ENCODE peak calls at places on chromosomes 6 and 20, in seven cellular contexts. S, Y, F, E, X, P and Z are unnamed samples.

GRCh38 chr20:52313335-52313963 is 121.9 kb upstream of the ZFP64 start:
- DNase-seq in S (no peak), Y (no peak), F (peak; percentile 71), E (no peak), X (peak; percentile 66), P (no peak), Z (no peak)

GRCh38 chr6:113734886-113735481 is 122.2 kb upstream of the MARCKS start:
- DNase-seq in S (no peak), Y (no peak), F (no peak), E (no peak), X (peak; percentile 34), P (no peak), Z (no peak)

GRCh38 chr20:19850190-19850533 is 92.1 kb downstream of the RIN2 start:
- DNase-seq in S (no peak), Y (no peak), F (no peak), E (no peak), X (peak; percentile 25), P (no peak), Z (no peak)

GRCh38 chr6:138031850-138032249 is 75.4 kb downstream of the PERP start:
- DNase-seq in S (no peak), Y (no peak), F (no peak), E (no peak), X (no peak), P (no peak), Z (no peak)

GRCh38 chr6:35647400-35647799 is 41.3 kb downstream of the FKBP5 start:
- DNase-seq in S (no peak), Y (no peak), F (no peak), E (no peak), X (no peak), P (no peak), Z (no peak)

GRCh38 chr20:36526521-36527011 is 14.8 kb upstream of the MYL9 start:
- DNase-seq in S (no peak), Y (no peak), F (no peak), E (no peak), X (no peak), P (no peak), Z (no peak)

GRCh38 chr6:109978174-109979032 is at the start of gene GPR6:
- DNase-seq in S (peak; percentile 83), Y (peak; percentile 60), F (peak; percentile 93), E (no peak), X (peak; percentile 48), P (peak; percentile 20), Z (peak; percentile 3)

GRCh38 chr6:15365273-15365687 is 119.4 kb downstream of the JARID2 start:
- DNase-seq in S (peak; percentile 85), Y (peak; percentile 91), F (no peak), E (no peak), X (peak; percentile 82), P (peak; percentile 66), Z (peak; percentile 59)

GRCh38 chr6:169622618-169623017 is 79.2 kb downstream of the WDR27 start:
- DNase-seq in S (no peak), Y (no peak), F (no peak), E (no peak), X (peak; percentile 9), P (no peak), Z (no peak)

GRCh38 chr20:48841861-48842529 is 14.2 kb upstream of the PREX1 start:
- DNase-seq in S (no peak), Y (no peak), F (no peak), E (no peak), X (peak; percentile 67), P (no peak), Z (no peak)

GRCh38 chr6:26550250-26550993 is 12.3 kb downstream of the HMGN4 start:
- DNase-seq in S (peak; percentile 83), Y (peak; percentile 64), F (peak; percentile 98), E (peak; percentile 89), X (peak; percentile 45), P (peak; percentile 48), Z (no peak)

GRCh38 chr6:41581381-41581991 is 35.3 kb downstream of the FOXP4 start:
- DNase-seq in S (no peak), Y (peak; percentile 75), F (no peak), E (no peak), X (peak; percentile 80), P (no peak), Z (no peak)

GRCh38 chr6:17724341-17724740 is 17.6 kb upstream of the NUP153 start:
- DNase-seq in S (no peak), Y (no peak), F (no peak), E (no peak), X (no peak), P (no peak), Z (no peak)

GRCh38 chr6:41085182-41085581 is 12.4 kb downstream of the NFYA start:
- DNase-seq in S (no peak), Y (no peak), F (no peak), E (no peak), X (no peak), P (no peak), Z (no peak)

GRCh38 chr6:41367700-41368099 is 32.3 kb downstream of the NCR2 start:
- DNase-seq in S (no peak), Y (no peak), F (peak; percentile 92), E (no peak), X (peak; percentile 51), P (no peak), Z (peak; percentile 20)

GRCh38 chr6:158808918-158809678 is 10.1 kb downstream of the EZR start:
- DNase-seq in S (no peak), Y (no peak), F (no peak), E (no peak), X (peak; percentile 71), P (peak; percentile 75), Z (peak; percentile 35)

GRCh38 chr6:145332001-145332400 is 403.3 kb downstream of the EPM2A start:
- DNase-seq in S (no peak), Y (no peak), F (peak; percentile 26), E (no peak), X (no peak), P (no peak), Z (no peak)

GRCh38 chr20:47360207-47360488 is 3.6 kb upstream of the ZMYND8 start:
- DNase-seq in S (peak; percentile 31), Y (no peak), F (no peak), E (no peak), X (peak; percentile 73), P (no peak), Z (no peak)
- H3K4me3 ChIP-seq in S (no peak overlapping the region), Y (peak overlapping the region; percentile 61), F (no peak overlapping the region), E (no peak overlapping the region), X (no peak overlapping the region), P (no peak overlapping the region), Z (no peak overlapping the region)

DNA sequence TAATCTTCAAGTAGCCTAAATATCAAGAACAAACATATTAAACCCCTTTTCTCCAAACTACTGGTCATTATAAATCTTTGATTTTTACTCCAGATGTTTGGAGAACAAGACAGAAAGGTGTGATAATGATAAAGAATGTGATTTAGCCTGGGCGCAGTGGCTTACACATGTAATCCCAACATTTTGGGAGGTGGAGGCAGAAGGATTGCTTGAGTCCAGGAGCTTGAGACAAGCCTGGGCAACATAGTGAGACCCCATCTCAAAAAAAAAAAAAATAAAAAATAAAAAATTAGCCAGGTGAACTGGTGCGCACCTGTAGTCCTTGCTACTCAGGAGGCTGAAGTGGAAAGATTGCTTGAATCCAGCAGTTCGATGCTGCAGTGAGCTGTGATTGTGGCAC is 35.1 kb upstream of the FUCA2 start:
- DNase-seq in S (no peak), Y (no peak), F (no peak), E (no peak), X (no peak), P (no peak), Z (no peak)
- H3K4me1 ChIP-seq in S (no peaks in the 10 kb centered on the region), Y (no peaks in the 10 kb centered on the region), F (peaks cover 2% of the 10 kb centered on the region), E (no peaks in the 10 kb centered on the region), X (no peaks in the 10 kb centered on the region), P (peaks cover 89% of the 10 kb centered on the region), Z (peaks cover 45% of the 10 kb centered on the region)

GRCh38 chr6:98839788-98840361 is 5.5 kb downstream of the POU3F2 start:
- DNase-seq in S (no peak), Y (no peak), F (peak; percentile 68), E (no peak), X (peak; percentile 30), P (no peak), Z (no peak)

GRCh38 chr6:98840385-98840784 is 6.0 kb downstream of the POU3F2 start:
- DNase-seq in S (no peak), Y (no peak), F (no peak), E (no peak), X (no peak), P (no peak), Z (no peak)

GRCh38 chr6:98842489-98843180 is 8.3 kb downstream of the POU3F2 start:
- DNase-seq in S (peak; percentile 73), Y (no peak), F (peak; percentile 67), E (no peak), X (no peak), P (no peak), Z (no peak)

GRCh38 chr6:98841589-98842488 is 7.5 kb downstream of the POU3F2 start:
- DNase-seq in S (no peak), Y (no peak), F (no peak), E (no peak), X (no peak), P (no peak), Z (no peak)

DNA sequence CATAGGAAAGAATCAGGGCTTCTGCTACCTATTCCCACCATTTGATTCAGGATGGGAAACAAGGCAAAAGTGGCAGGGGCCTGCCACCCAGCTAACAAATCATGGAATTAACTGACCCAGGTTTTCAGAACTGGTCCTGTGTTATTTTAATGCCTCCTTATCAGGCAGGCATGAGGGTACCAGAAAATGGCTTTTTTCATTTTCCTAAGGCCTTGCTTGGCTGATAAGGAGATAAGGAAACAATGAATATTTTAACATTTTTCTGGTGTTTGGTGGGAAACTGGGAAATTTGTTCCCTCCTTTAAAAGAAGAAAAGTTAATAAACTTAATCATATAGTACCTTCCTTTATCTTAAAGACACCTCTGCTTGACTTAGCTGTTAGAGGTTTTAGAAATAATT is 6.7 kb downstream of the POU3F2 start:
- DNase-seq in S (no peak), Y (no peak), F (no peak), E (no peak), X (no peak), P (no peak), Z (no peak)
- H3K27me3 ChIP-seq in S (peaks cover 20% of the 10 kb centered on the region), Y (peaks cover 100% of the 10 kb centered on the region), F (peaks cover 55% of the 10 kb centered on the region), E (peaks cover 54% of the 10 kb centered on the region), X (peaks cover 78% of the 10 kb centered on the region), P (peaks cover 65% of the 10 kb centered on the region), Z (peaks cover 34% of the 10 kb centered on the region)

GRCh38 chr20:2741881-2742280 is 49.3 kb downstream of the EBF4 start:
- DNase-seq in S (no peak), Y (no peak), F (no peak), E (no peak), X (no peak), P (no peak), Z (no peak)

GRCh38 chr20:2741463-2741862 is 48.9 kb downstream of the EBF4 start:
- DNase-seq in S (no peak), Y (no peak), F (no peak), E (no peak), X (no peak), P (peak; percentile 83), Z (peak; percentile 52)

GRCh38 chr20:2738734-2739398 is 46.3 kb downstream of the EBF4 start:
- DNase-seq in S (no peak), Y (no peak), F (no peak), E (no peak), X (no peak), P (no peak), Z (no peak)

GRCh38 chr20:2742431-2742830 is 49.9 kb downstream of the EBF4 start:
- DNase-seq in S (no peak), Y (no peak), F (no peak), E (no peak), X (no peak), P (no peak), Z (no peak)

DNA sequence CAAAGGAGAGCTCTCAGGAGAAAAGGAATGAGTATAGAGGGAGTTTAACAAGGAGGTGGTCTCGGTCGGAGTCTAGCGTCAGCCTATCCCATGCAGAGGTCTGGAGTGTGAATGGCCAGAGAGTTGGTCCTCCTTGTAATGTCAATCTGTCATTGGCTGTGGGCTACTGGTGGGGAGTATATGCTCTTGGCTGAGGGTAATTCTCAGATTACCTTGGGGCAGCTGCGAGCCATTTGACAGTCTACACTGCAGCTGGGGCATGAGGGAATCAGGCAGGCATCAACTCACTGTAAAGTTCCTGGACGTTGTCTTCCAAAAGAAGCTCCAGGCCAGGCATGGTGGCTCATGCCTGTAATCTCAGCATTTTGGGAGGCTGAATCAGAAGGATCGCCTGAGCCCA is 48.1 kb downstream of the EBF4 start:
- DNase-seq in S (no peak), Y (no peak), F (no peak), E (no peak), X (no peak), P (no peak), Z (no peak)
- H3K4me3 ChIP-seq in S (no peak overlapping the region), Y (no peak overlapping the region), F (no peak overlapping the region), E (no peak overlapping the region), X (no peak overlapping the region), P (peak overlapping the region; percentile 44), Z (no peak overlapping the region)